ENCODE peak calls at places on chromosomes 6 and 20, in seven cellular contexts. C is HCEC 1CT; X is gastrocnemius medialis; Y is amniotic stem cell; I is ACHN; N is activated T-helper 9 cell treated with anti-CD3 and anti-CD28 coated beads, Interleukin-2, amount 50 U/mL, for 16 hours; T is brain microvascular endothelial cell. Z is an unnamed sample.

GRCh38 chr6:155881845-155882526 is 426.3 kb upstream of the NOX3 start:
- DNase-seq in C (no peak), X (no peak), Y (no peak), I (no peak), N (no peak), T (no peak), Z (no peak)

GRCh38 chr6:120198033-120198432 is 848.5 kb upstream of the MAN1A1 start:
- DNase-seq in C (peak; percentile 2), X (no peak), Y (no peak), I (no peak), N (no peak), T (peak; percentile 86), Z (no peak)

GRCh38 chr6:165834613-165835259 is 171.7 kb upstream of the PDE10A start:
- DNase-seq in C (no peak), X (no peak), Y (no peak), I (peak; percentile 25), N (no peak), T (no peak), Z (peak; percentile 91)

GRCh38 chr6:30679765-30680535 is 6.5 kb downstream of the PPP1R18 start:
- DNase-seq in C (no peak), X (no peak), Y (no peak), I (no peak), N (no peak), T (no peak), Z (no peak)

GRCh38 chr6:155807243-155807642 is 351.6 kb upstream of the NOX3 start:
- DNase-seq in C (no peak), X (no peak), Y (no peak), I (no peak), N (no peak), T (no peak), Z (no peak)

GRCh38 chr20:11919046-11919445 is 1.4 kb downstream of the BTBD3 start:
- DNase-seq in C (no peak), X (no peak), Y (no peak), I (no peak), N (no peak), T (no peak), Z (peak; percentile 81)

GRCh38 chr20:47960277-47960676 is 175.0 kb upstream of the SULF2 start:
- DNase-seq in C (no peak), X (no peak), Y (no peak), I (no peak), N (no peak), T (no peak), Z (no peak)

GRCh38 chr6:82273295-82273694 is 25.8 kb upstream of the IBTK start:
- DNase-seq in C (no peak), X (no peak), Y (no peak), I (no peak), N (no peak), T (no peak), Z (no peak)

GRCh38 chr6:149698175-149698574 is 19.7 kb downstream of the LATS1 start:
- DNase-seq in C (no peak), X (no peak), Y (no peak), I (no peak), N (no peak), T (no peak), Z (no peak)

GRCh38 chr6:8108759-8109539 is 6.6 kb upstream of the EEF1E1 start:
- DNase-seq in C (no peak), X (no peak), Y (no peak), I (no peak), N (no peak), T (no peak), Z (no peak)

GRCh38 chr6:73722318-73723060 is 26.5 kb downstream of the CD109 start:
- DNase-seq in C (peak; percentile 96), X (no peak), Y (peak; percentile 49), I (peak; percentile 66), N (no peak), T (peak; percentile 87), Z (no peak)

GRCh38 chr6:2029130-2029794 is 216.1 kb downstream of the GMDS start:
- DNase-seq in C (no peak), X (no peak), Y (no peak), I (no peak), N (no peak), T (no peak), Z (no peak)

GRCh38 chr20:35339007-35339406 is 46.8 kb upstream of the FAM83C start:
- DNase-seq in C (peak; percentile 99), X (no peak), Y (peak; percentile 69), I (peak; percentile 57), N (no peak), T (peak; percentile 74), Z (no peak)

GRCh38 chr20:13089950-13090469 is 81.2 kb downstream of the SPTLC3 start:
- DNase-seq in C (no peak), X (no peak), Y (no peak), I (no peak), N (no peak), T (no peak), Z (no peak)

GRCh38 chr6:27295301-27296079 is 16.6 kb downstream of the POM121L2 start:
- DNase-seq in C (peak; percentile 76), X (no peak), Y (peak; percentile 27), I (peak; percentile 61), N (no peak), T (peak; percentile 91), Z (peak; percentile 73)